ENCODE peak calls at places on chromosomes 13 and 19, in four cellular contexts. J, V, Q and G are unnamed samples.

GRCh38 chr13:27427663-27428062 is 3.2 kb downstream of the GTF3A start:
- DNase-seq in V (peak), Q (no peak), J (no peak), G (no peak)

GRCh38 chr13:86757236-86757978 is 913.8 kb upstream of the SLITRK5 start:
- DNase-seq in J (peak), V (no peak), Q (no peak), G (no peak)

GRCh38 chr13:45861352-45861751 is 9.8 kb upstream of the SIAH3 start:
- DNase-seq in V (no peak), J (no peak), Q (no peak), G (no peak)

GRCh38 chr13:98798849-98799645 is 46.6 kb upstream of the SLC15A1 start:
- DNase-seq in Q (no peak), V (no peak), J (no peak), G (no peak)

GRCh38 chr19:6963937-6964336 is 57.3 kb downstream of the MBD3L2B start:
- DNase-seq in Q (no peak), V (no peak), J (peak), G (no peak)

GRCh38 chr19:28881616-28882015 is 331.3 kb downstream of the UQCRFS1 start:
- DNase-seq in V (no peak), Q (no peak), J (no peak), G (no peak)

GRCh38 chr13:34161829-34162544 is 344.0 kb downstream of the RFC3 start:
- DNase-seq in J (no peak), V (no peak), Q (no peak), G (no peak)

GRCh38 chr19:29694166-29694565 is 20.9 kb downstream of the C19orf12 start:
- DNase-seq in Q (no peak), V (no peak), J (no peak), G (no peak)